ENCODE peak calls at places on chromosome 20, in five cellular contexts. One of them, this sample, is unnamed.

GRCh38 chr20:768426-768978 is at the start of gene SLC52A3:
- ATAC-seq in stimulated activated naive CD8-positive, alpha-beta T cell treated with anti-CD3 and anti-CD28 coated beads, Interleukin-15, amount 100 ng/mL, for 72 hours: no peak
- ATAC-seq in activated naive CD8-positive, alpha-beta T cell treated with anti-CD3 and anti-CD28 coated beads, Interleukin-2, amount 10 ng/mL, durations not matched to agents 7 days and 5 days: no peak
- ATAC-seq in CD8-positive, alpha-beta T cell: no peak
- ATAC-seq in heart left ventricle: peak; percentile 77
- ATAC-seq in this sample: no peak

GRCh38 chr20:32509639-32510066 is 75.5 kb downstream of the NOL4L start:
- ATAC-seq in stimulated activated naive CD8-positive, alpha-beta T cell treated with anti-CD3 and anti-CD28 coated beads, Interleukin-15, amount 100 ng/mL, for 72 hours: peak; percentile 84
- ATAC-seq in activated naive CD8-positive, alpha-beta T cell treated with anti-CD3 and anti-CD28 coated beads, Interleukin-2, amount 10 ng/mL, durations not matched to agents 7 days and 5 days: peak; percentile 65
- ATAC-seq in CD8-positive, alpha-beta T cell: peak; percentile 78
- ATAC-seq in heart left ventricle: no peak
- ATAC-seq in this sample: peak; percentile 54

GRCh38 chr20:34915749-34916455 is 39.5 kb downstream of the ACSS2 start:
- ATAC-seq in stimulated activated naive CD8-positive, alpha-beta T cell treated with anti-CD3 and anti-CD28 coated beads, Interleukin-15, amount 100 ng/mL, for 72 hours: no peak
- ATAC-seq in activated naive CD8-positive, alpha-beta T cell treated with anti-CD3 and anti-CD28 coated beads, Interleukin-2, amount 10 ng/mL, durations not matched to agents 7 days and 5 days: no peak
- ATAC-seq in CD8-positive, alpha-beta T cell: no peak
- ATAC-seq in heart left ventricle: peak; percentile 30
- ATAC-seq in this sample: no peak

GRCh38 chr20:41009960-41010359 is 18.7 kb upstream of the TOP1 start:
- ATAC-seq in stimulated activated naive CD8-positive, alpha-beta T cell treated with anti-CD3 and anti-CD28 coated beads, Interleukin-15, amount 100 ng/mL, for 72 hours: no peak
- ATAC-seq in activated naive CD8-positive, alpha-beta T cell treated with anti-CD3 and anti-CD28 coated beads, Interleukin-2, amount 10 ng/mL, durations not matched to agents 7 days and 5 days: no peak
- ATAC-seq in CD8-positive, alpha-beta T cell: no peak
- ATAC-seq in heart left ventricle: no peak
- ATAC-seq in this sample: no peak

GRCh38 chr20:52682271-52682670 is 289.9 kb upstream of the TSHZ2 start:
- ATAC-seq in stimulated activated naive CD8-positive, alpha-beta T cell treated with anti-CD3 and anti-CD28 coated beads, Interleukin-15, amount 100 ng/mL, for 72 hours: no peak
- ATAC-seq in activated naive CD8-positive, alpha-beta T cell treated with anti-CD3 and anti-CD28 coated beads, Interleukin-2, amount 10 ng/mL, durations not matched to agents 7 days and 5 days: no peak
- ATAC-seq in CD8-positive, alpha-beta T cell: no peak
- ATAC-seq in heart left ventricle: no peak
- ATAC-seq in this sample: no peak

GRCh38 chr20:33030076-33030475 is 1.4 kb upstream of the BPIFB6 start:
- ATAC-seq in stimulated activated naive CD8-positive, alpha-beta T cell treated with anti-CD3 and anti-CD28 coated beads, Interleukin-15, amount 100 ng/mL, for 72 hours: no peak
- ATAC-seq in activated naive CD8-positive, alpha-beta T cell treated with anti-CD3 and anti-CD28 coated beads, Interleukin-2, amount 10 ng/mL, durations not matched to agents 7 days and 5 days: no peak
- ATAC-seq in CD8-positive, alpha-beta T cell: no peak
- ATAC-seq in heart left ventricle: no peak
- ATAC-seq in this sample: no peak

GRCh38 chr20:57507477-57507876 is 17.5 kb downstream of the CTCFL start:
- ATAC-seq in stimulated activated naive CD8-positive, alpha-beta T cell treated with anti-CD3 and anti-CD28 coated beads, Interleukin-15, amount 100 ng/mL, for 72 hours: no peak
- ATAC-seq in activated naive CD8-positive, alpha-beta T cell treated with anti-CD3 and anti-CD28 coated beads, Interleukin-2, amount 10 ng/mL, durations not matched to agents 7 days and 5 days: no peak
- ATAC-seq in CD8-positive, alpha-beta T cell: no peak
- ATAC-seq in heart left ventricle: no peak
- ATAC-seq in this sample: no peak

GRCh38 chr20:2156224-2156623 is 54.6 kb downstream of the STK35 start:
- ATAC-seq in stimulated activated naive CD8-positive, alpha-beta T cell treated with anti-CD3 and anti-CD28 coated beads, Interleukin-15, amount 100 ng/mL, for 72 hours: no peak
- ATAC-seq in activated naive CD8-positive, alpha-beta T cell treated with anti-CD3 and anti-CD28 coated beads, Interleukin-2, amount 10 ng/mL, durations not matched to agents 7 days and 5 days: no peak
- ATAC-seq in CD8-positive, alpha-beta T cell: no peak
- ATAC-seq in heart left ventricle: no peak
- ATAC-seq in this sample: no peak

GRCh38 chr20:54657268-54657826 is 182.0 kb downstream of the DOK5 start:
- ATAC-seq in stimulated activated naive CD8-positive, alpha-beta T cell treated with anti-CD3 and anti-CD28 coated beads, Interleukin-15, amount 100 ng/mL, for 72 hours: no peak
- ATAC-seq in activated naive CD8-positive, alpha-beta T cell treated with anti-CD3 and anti-CD28 coated beads, Interleukin-2, amount 10 ng/mL, durations not matched to agents 7 days and 5 days: no peak
- ATAC-seq in CD8-positive, alpha-beta T cell: no peak
- ATAC-seq in heart left ventricle: no peak
- ATAC-seq in this sample: no peak

GRCh38 chr20:36454664-36455427 is 86.5 kb upstream of the MYL9 start:
- ATAC-seq in stimulated activated naive CD8-positive, alpha-beta T cell treated with anti-CD3 and anti-CD28 coated beads, Interleukin-15, amount 100 ng/mL, for 72 hours: no peak
- ATAC-seq in activated naive CD8-positive, alpha-beta T cell treated with anti-CD3 and anti-CD28 coated beads, Interleukin-2, amount 10 ng/mL, durations not matched to agents 7 days and 5 days: no peak
- ATAC-seq in CD8-positive, alpha-beta T cell: no peak
- ATAC-seq in heart left ventricle: peak; percentile 68
- ATAC-seq in this sample: peak; percentile 4

GRCh38 chr20:58100731-58101356 is 127.6 kb downstream of the ANKRD60 start:
- ATAC-seq in stimulated activated naive CD8-positive, alpha-beta T cell treated with anti-CD3 and anti-CD28 coated beads, Interleukin-15, amount 100 ng/mL, for 72 hours: no peak
- ATAC-seq in activated naive CD8-positive, alpha-beta T cell treated with anti-CD3 and anti-CD28 coated beads, Interleukin-2, amount 10 ng/mL, durations not matched to agents 7 days and 5 days: no peak
- ATAC-seq in CD8-positive, alpha-beta T cell: no peak
- ATAC-seq in heart left ventricle: no peak
- ATAC-seq in this sample: no peak

GRCh38 chr20:54063998-54064676 is 6.3 kb downstream of the BCAS1 start:
- ATAC-seq in stimulated activated naive CD8-positive, alpha-beta T cell treated with anti-CD3 and anti-CD28 coated beads, Interleukin-15, amount 100 ng/mL, for 72 hours: peak; percentile 94
- ATAC-seq in activated naive CD8-positive, alpha-beta T cell treated with anti-CD3 and anti-CD28 coated beads, Interleukin-2, amount 10 ng/mL, durations not matched to agents 7 days and 5 days: peak; percentile 54
- ATAC-seq in CD8-positive, alpha-beta T cell: peak; percentile 29
- ATAC-seq in heart left ventricle: no peak
- ATAC-seq in this sample: peak; percentile 90

GRCh38 chr20:52747736-52748135 is 224.4 kb upstream of the TSHZ2 start:
- ATAC-seq in stimulated activated naive CD8-positive, alpha-beta T cell treated with anti-CD3 and anti-CD28 coated beads, Interleukin-15, amount 100 ng/mL, for 72 hours: no peak
- ATAC-seq in activated naive CD8-positive, alpha-beta T cell treated with anti-CD3 and anti-CD28 coated beads, Interleukin-2, amount 10 ng/mL, durations not matched to agents 7 days and 5 days: no peak
- ATAC-seq in CD8-positive, alpha-beta T cell: no peak
- ATAC-seq in heart left ventricle: peak; percentile 81
- ATAC-seq in this sample: no peak

GRCh38 chr20:23257848-23258746 is 92.5 kb upstream of the NXT1 start:
- ATAC-seq in stimulated activated naive CD8-positive, alpha-beta T cell treated with anti-CD3 and anti-CD28 coated beads, Interleukin-15, amount 100 ng/mL, for 72 hours: no peak
- ATAC-seq in activated naive CD8-positive, alpha-beta T cell treated with anti-CD3 and anti-CD28 coated beads, Interleukin-2, amount 10 ng/mL, durations not matched to agents 7 days and 5 days: no peak
- ATAC-seq in CD8-positive, alpha-beta T cell: no peak
- ATAC-seq in heart left ventricle: peak; percentile 83
- ATAC-seq in this sample: no peak

GRCh38 chr20:32368323-32368722 is 10.2 kb downstream of the ASXL1 start:
- ATAC-seq in stimulated activated naive CD8-positive, alpha-beta T cell treated with anti-CD3 and anti-CD28 coated beads, Interleukin-15, amount 100 ng/mL, for 72 hours: no peak
- ATAC-seq in activated naive CD8-positive, alpha-beta T cell treated with anti-CD3 and anti-CD28 coated beads, Interleukin-2, amount 10 ng/mL, durations not matched to agents 7 days and 5 days: no peak
- ATAC-seq in CD8-positive, alpha-beta T cell: no peak
- ATAC-seq in heart left ventricle: no peak
- ATAC-seq in this sample: no peak

GRCh38 chr20:64119681-64120341 is 12.4 kb upstream of the NPBWR2 start:
- ATAC-seq in stimulated activated naive CD8-positive, alpha-beta T cell treated with anti-CD3 and anti-CD28 coated beads, Interleukin-15, amount 100 ng/mL, for 72 hours: peak; percentile 27
- ATAC-seq in activated naive CD8-positive, alpha-beta T cell treated with anti-CD3 and anti-CD28 coated beads, Interleukin-2, amount 10 ng/mL, durations not matched to agents 7 days and 5 days: no peak
- ATAC-seq in CD8-positive, alpha-beta T cell: peak; percentile 4
- ATAC-seq in heart left ventricle: no peak
- ATAC-seq in this sample: peak; percentile 13

GRCh38 chr20:50366270-50367103 is 143.7 kb upstream of the PTPN1 start:
- ATAC-seq in stimulated activated naive CD8-positive, alpha-beta T cell treated with anti-CD3 and anti-CD28 coated beads, Interleukin-15, amount 100 ng/mL, for 72 hours: no peak
- ATAC-seq in activated naive CD8-positive, alpha-beta T cell treated with anti-CD3 and anti-CD28 coated beads, Interleukin-2, amount 10 ng/mL, durations not matched to agents 7 days and 5 days: peak; percentile 61
- ATAC-seq in CD8-positive, alpha-beta T cell: no peak
- ATAC-seq in heart left ventricle: peak; percentile 24
- ATAC-seq in this sample: no peak

GRCh38 chr20:60065741-60066437 is 107.7 kb downstream of the CDH26 start:
- ATAC-seq in stimulated activated naive CD8-positive, alpha-beta T cell treated with anti-CD3 and anti-CD28 coated beads, Interleukin-15, amount 100 ng/mL, for 72 hours: no peak
- ATAC-seq in activated naive CD8-positive, alpha-beta T cell treated with anti-CD3 and anti-CD28 coated beads, Interleukin-2, amount 10 ng/mL, durations not matched to agents 7 days and 5 days: no peak
- ATAC-seq in CD8-positive, alpha-beta T cell: no peak
- ATAC-seq in heart left ventricle: peak; percentile 53
- ATAC-seq in this sample: no peak

GRCh38 chr20:708956-709355 is 33.4 kb upstream of the SCRT2 start:
- ATAC-seq in stimulated activated naive CD8-positive, alpha-beta T cell treated with anti-CD3 and anti-CD28 coated beads, Interleukin-15, amount 100 ng/mL, for 72 hours: no peak
- ATAC-seq in activated naive CD8-positive, alpha-beta T cell treated with anti-CD3 and anti-CD28 coated beads, Interleukin-2, amount 10 ng/mL, durations not matched to agents 7 days and 5 days: no peak
- ATAC-seq in CD8-positive, alpha-beta T cell: no peak
- ATAC-seq in heart left ventricle: no peak
- ATAC-seq in this sample: no peak

GRCh38 chr20:36251426-36251825 is 15.1 kb downstream of the AAR2 start:
- ATAC-seq in stimulated activated naive CD8-positive, alpha-beta T cell treated with anti-CD3 and anti-CD28 coated beads, Interleukin-15, amount 100 ng/mL, for 72 hours: no peak
- ATAC-seq in activated naive CD8-positive, alpha-beta T cell treated with anti-CD3 and anti-CD28 coated beads, Interleukin-2, amount 10 ng/mL, durations not matched to agents 7 days and 5 days: no peak
- ATAC-seq in CD8-positive, alpha-beta T cell: no peak
- ATAC-seq in heart left ventricle: no peak
- ATAC-seq in this sample: no peak

GRCh38 chr20:33392016-33392415 is 9.3 kb downstream of the CDK5RAP1 start:
- ATAC-seq in stimulated activated naive CD8-positive, alpha-beta T cell treated with anti-CD3 and anti-CD28 coated beads, Interleukin-15, amount 100 ng/mL, for 72 hours: no peak
- ATAC-seq in activated naive CD8-positive, alpha-beta T cell treated with anti-CD3 and anti-CD28 coated beads, Interleukin-2, amount 10 ng/mL, durations not matched to agents 7 days and 5 days: no peak
- ATAC-seq in CD8-positive, alpha-beta T cell: no peak
- ATAC-seq in heart left ventricle: no peak
- ATAC-seq in this sample: no peak

This sample was measured in stimulated activated memory B cell treated with anti-CD40 and anti-IgM and Interleukin-4, amounts not matched to agents 10 μg/mL and 1 μg/mL and 100 μg/mL, for 72 hours.